ENCODE peak calls at places on chromosome 2, in four cellular contexts. U is posterior cingulate gyrus, P is thoracic aorta, A is retinal pigment epithelial cell. S is an unnamed sample.

GRCh38 chr2:105521176-105521575 is 122.3 kb upstream of the FHL2 start:
- DNase-seq in P (no peak), U (no peak), A (no peak), S (no peak)

GRCh38 chr2:68565858-68566257 is 77.5 kb upstream of the PROKR1 start:
- DNase-seq in A (no peak), U (no peak), P (no peak), S (no peak)

GRCh38 chr2:119366649-119367471 is at the start of the genes C2orf76 and DBI:
- DNase-seq in U (peak; percentile 97), A (peak; percentile 85), P (peak; percentile 68), S (peak; percentile 64)

GRCh38 chr2:54724560-54725342 is 1.3 kb downstream of the EML6 start:
- DNase-seq in A (no peak), P (no peak), U (peak; percentile 51), S (no peak)

GRCh38 chr2:161631855-161632391 is 7.7 kb downstream of the SLC4A10 start:
- DNase-seq in U (no peak), A (no peak), P (no peak), S (no peak)

GRCh38 chr2:177599072-177599688 is 206.6 kb downstream of the AGPS start:
- DNase-seq in A (no peak), P (no peak), U (no peak), S (no peak)

GRCh38 chr2:200127852-200128251 is 172.5 kb downstream of the MAIP1 start:
- DNase-seq in P (no peak), U (no peak), A (no peak), S (no peak)

GRCh38 chr2:221350621-221351020 is 221.5 kb downstream of the EPHA4 start:
- DNase-seq in A (no peak), P (no peak), U (no peak), S (no peak)

GRCh38 chr2:197236816-197237215 is 73.8 kb downstream of the ANKRD44 start:
- DNase-seq in P (no peak), A (no peak), U (peak; percentile 37), S (no peak)

GRCh38 chr2:198282061-198282460 is 477.7 kb downstream of the PLCL1 start:
- DNase-seq in P (no peak), U (no peak), A (no peak), S (no peak)